ENCODE peak calls at places on chromosomes 13 and 19, in four cellular contexts. One of them, this sample, is unnamed.

GRCh38 chr13:59673301-59673700 is 490.4 kb downstream of the DIAPH3 start:
- DNase-seq in HepG2: no peak
- DNase-seq in GM12878: no peak
- DNase-seq in H1: no peak
- DNase-seq in this sample: no peak

GRCh38 chr13:50901701-50902100 is 7.9 kb upstream of the RNASEH2B start:
- DNase-seq in HepG2: no peak
- DNase-seq in GM12878: no peak
- DNase-seq in H1: no peak
- DNase-seq in this sample: no peak

GRCh38 chr19:33809960-33810359 is 13.3 kb downstream of the KCTD15 start:
- DNase-seq in HepG2: no peak
- DNase-seq in GM12878: no peak
- DNase-seq in H1: no peak
- DNase-seq in this sample: no peak

GRCh38 chr13:95698047-95698749 is 21.3 kb downstream of the DNAJC3 start:
- DNase-seq in HepG2: no peak
- DNase-seq in GM12878: no peak
- DNase-seq in H1: no peak
- DNase-seq in this sample: no peak

GRCh38 chr13:51542358-51542972 is 41.8 kb upstream of the WDFY2 start:
- DNase-seq in HepG2: no peak
- DNase-seq in GM12878: no peak
- DNase-seq in H1: no peak
- DNase-seq in this sample: peak; percentile 27

GRCh38 chr19:16285769-16286564 is 38.7 kb upstream of the KLF2 start:
- DNase-seq in HepG2: no peak
- DNase-seq in GM12878: no peak
- DNase-seq in H1: peak; percentile 61
- DNase-seq in this sample: no peak

GRCh38 chr19:16026756-16027155 is 49.5 kb upstream of the TPM4 start:
- DNase-seq in HepG2: no peak
- DNase-seq in GM12878: no peak
- DNase-seq in H1: no peak
- DNase-seq in this sample: peak; percentile 4

GRCh38 chr13:68234278-68234677 is 1004.1 kb upstream of the PCDH9 start:
- DNase-seq in HepG2: no peak
- DNase-seq in GM12878: no peak
- DNase-seq in H1: no peak
- DNase-seq in this sample: peak; percentile 15

GRCh38 chr19:38559428-38560401 is 58.0 kb downstream of the MAP4K1 start:
- DNase-seq in HepG2: no peak
- DNase-seq in GM12878: peak; percentile 99
- DNase-seq in H1: no peak
- DNase-seq in this sample: no peak
- TF ChIP-seq TCF12 in HepG2: no peak
- TF ChIP-seq TCF12 in GM12878: no peak
- TF ChIP-seq TCF12 in H1: no peak
- TF ChIP-seq TCF12 in this sample: no peak

GRCh38 chr13:24986826-24987225 is 109.1 kb upstream of the PABPC3 start:
- DNase-seq in HepG2: no peak
- DNase-seq in GM12878: no peak
- DNase-seq in H1: no peak
- DNase-seq in this sample: no peak
- TF ChIP-seq TCF12 in HepG2: no peak
- TF ChIP-seq TCF12 in GM12878: no peak
- TF ChIP-seq TCF12 in H1: no peak
- TF ChIP-seq TCF12 in this sample: no peak

GRCh38 chr19:30206187-30206586 is 166.0 kb upstream of the ZNF536 start:
- DNase-seq in HepG2: no peak
- DNase-seq in GM12878: no peak
- DNase-seq in H1: peak; percentile 27
- DNase-seq in this sample: no peak

GRCh38 chr19:30208661-30209060 is 163.5 kb upstream of the ZNF536 start:
- DNase-seq in HepG2: no peak
- DNase-seq in GM12878: no peak
- DNase-seq in H1: peak; percentile 32
- DNase-seq in this sample: no peak

GRCh38 chr19:30204721-30205120 is 167.5 kb upstream of the ZNF536 start:
- DNase-seq in HepG2: no peak
- DNase-seq in GM12878: no peak
- DNase-seq in H1: peak; percentile 16
- DNase-seq in this sample: no peak

GRCh38 chr19:30209617-30210600 is 162.3 kb upstream of the ZNF536 start:
- DNase-seq in HepG2: no peak
- DNase-seq in GM12878: no peak
- DNase-seq in H1: peak; percentile 43
- DNase-seq in this sample: peak; percentile 39

DNA sequence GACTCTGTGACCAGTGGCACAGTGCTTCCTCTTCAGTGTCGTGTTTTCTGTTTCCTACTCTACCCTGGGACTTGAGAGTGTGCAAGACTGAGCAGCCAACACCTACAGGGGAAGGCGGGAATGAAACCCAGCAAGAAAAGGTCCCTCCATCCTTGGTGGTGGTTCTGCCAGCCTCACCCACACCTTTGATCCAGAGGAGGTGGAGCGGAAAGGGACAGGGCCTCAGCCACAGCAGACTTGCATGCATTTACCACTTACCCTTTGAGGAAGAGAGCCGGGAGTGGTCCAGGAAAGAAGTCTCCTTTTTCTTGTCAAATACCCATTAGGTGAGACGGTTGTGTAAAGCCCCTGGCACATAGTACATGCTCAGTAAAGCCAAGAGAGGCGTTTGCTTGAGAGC is 164.8 kb upstream of the ZNF536 start:
- DNase-seq in HepG2: no peak
- DNase-seq in GM12878: no peak
- DNase-seq in H1: peak; percentile 22
- DNase-seq in this sample: no peak
- TF ChIP-seq TCF12 in HepG2: no peak
- TF ChIP-seq TCF12 in GM12878: no peak
- TF ChIP-seq TCF12 in H1: no peak
- TF ChIP-seq TCF12 in this sample: no peak

GRCh38 chr13:26721251-26721939 is 39.2 kb downstream of the GPR12 start:
- DNase-seq in HepG2: no peak
- DNase-seq in GM12878: no peak
- DNase-seq in H1: no peak
- DNase-seq in this sample: no peak
- TF ChIP-seq TCF12 in HepG2: no peak
- TF ChIP-seq TCF12 in GM12878: no peak
- TF ChIP-seq TCF12 in H1: no peak
- TF ChIP-seq TCF12 in this sample: no peak

DNA sequence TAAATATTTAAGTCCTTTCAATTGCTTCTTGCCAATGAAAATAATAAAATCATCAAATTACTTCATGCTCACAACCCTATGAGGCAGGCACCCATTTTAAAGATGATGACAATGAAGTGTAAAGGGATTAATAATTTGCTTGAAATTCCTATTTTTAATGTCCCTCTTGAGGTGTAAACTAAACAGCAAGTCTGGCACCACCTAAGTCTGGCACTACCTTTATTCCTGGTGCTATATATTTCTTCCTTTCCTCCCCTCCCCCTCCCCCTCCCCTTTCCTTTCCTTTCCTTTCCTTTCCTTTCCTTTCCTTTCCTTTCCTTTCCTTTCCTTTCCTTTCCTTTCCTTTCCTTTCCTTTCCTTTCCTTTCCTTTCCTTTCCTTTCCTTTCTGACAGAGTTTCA is 42.2 kb downstream of the FLT1 start:
- DNase-seq in HepG2: no peak
- DNase-seq in GM12878: no peak
- DNase-seq in H1: no peak
- DNase-seq in this sample: no peak
- TF ChIP-seq TCF12 in HepG2: no peak
- TF ChIP-seq TCF12 in GM12878: no peak
- TF ChIP-seq TCF12 in H1: no peak
- TF ChIP-seq TCF12 in this sample: no peak

GRCh38 chr19:21765151-21765550 is 2.2 kb downstream of the ZNF100 start:
- DNase-seq in HepG2: no peak
- DNase-seq in GM12878: no peak
- DNase-seq in H1: no peak
- DNase-seq in this sample: no peak
- TF ChIP-seq TCF12 in HepG2: no peak
- TF ChIP-seq TCF12 in GM12878: no peak
- TF ChIP-seq TCF12 in H1: no peak
- TF ChIP-seq TCF12 in this sample: no peak

GRCh38 chr13:75704194-75704941 is 68.2 kb downstream of the LMO7 start:
- DNase-seq in HepG2: no peak
- DNase-seq in GM12878: no peak
- DNase-seq in H1: no peak
- DNase-seq in this sample: no peak

GRCh38 chr13:75703768-75704167 is 67.6 kb downstream of the LMO7 start:
- DNase-seq in HepG2: no peak
- DNase-seq in GM12878: no peak
- DNase-seq in H1: no peak
- DNase-seq in this sample: no peak

GRCh38 chr13:75705395-75705794 is 69.3 kb downstream of the LMO7 start:
- DNase-seq in HepG2: no peak
- DNase-seq in GM12878: no peak
- DNase-seq in H1: no peak
- DNase-seq in this sample: no peak

GRCh38 chr13:75704942-75705320 is 68.8 kb downstream of the LMO7 start:
- DNase-seq in HepG2: no peak
- DNase-seq in GM12878: no peak
- DNase-seq in H1: no peak
- DNase-seq in this sample: no peak

DNA sequence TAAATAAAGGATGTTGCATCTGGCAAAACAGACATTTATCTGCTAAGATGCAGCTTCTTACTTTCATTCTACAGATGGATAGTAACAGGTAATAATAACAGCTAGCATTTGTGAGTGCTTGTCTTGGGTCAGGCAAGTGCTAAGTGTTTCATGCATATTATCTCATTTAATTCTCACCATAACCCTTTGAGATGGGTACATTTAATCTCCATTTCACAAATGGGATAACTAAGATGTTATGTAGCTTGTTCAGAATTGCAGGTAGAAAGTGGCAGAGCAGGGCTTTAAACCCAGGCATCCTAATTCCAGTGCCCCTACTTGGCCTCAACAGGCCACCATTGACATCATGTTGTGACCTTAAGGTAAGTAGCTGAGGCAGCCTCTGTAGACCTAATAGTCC is 69.8 kb downstream of the LMO7 start:
- DNase-seq in HepG2: no peak
- DNase-seq in GM12878: no peak
- DNase-seq in H1: no peak
- DNase-seq in this sample: no peak
- TF ChIP-seq TCF12 in HepG2: no peak
- TF ChIP-seq TCF12 in GM12878: no peak
- TF ChIP-seq TCF12 in H1: no peak
- TF ChIP-seq TCF12 in this sample: no peak

GRCh38 chr19:55300821-55301458 is 17.1 kb downstream of the BRSK1 start:
- DNase-seq in HepG2: no peak
- DNase-seq in GM12878: no peak
- DNase-seq in H1: no peak
- DNase-seq in this sample: no peak

GRCh38 chr19:55304279-55304978 is 20.6 kb downstream of the BRSK1 start:
- DNase-seq in HepG2: peak; percentile 50
- DNase-seq in GM12878: no peak
- DNase-seq in H1: peak; percentile 67
- DNase-seq in this sample: peak; percentile 74

GRCh38 chr19:55299991-55300390 is 16.2 kb downstream of the BRSK1 start:
- DNase-seq in HepG2: no peak
- DNase-seq in GM12878: no peak
- DNase-seq in H1: no peak
- DNase-seq in this sample: no peak

GRCh38 chr19:55303477-55303876 is 19.7 kb downstream of the BRSK1 start:
- DNase-seq in HepG2: no peak
- DNase-seq in GM12878: no peak
- DNase-seq in H1: no peak
- DNase-seq in this sample: no peak

DNA sequence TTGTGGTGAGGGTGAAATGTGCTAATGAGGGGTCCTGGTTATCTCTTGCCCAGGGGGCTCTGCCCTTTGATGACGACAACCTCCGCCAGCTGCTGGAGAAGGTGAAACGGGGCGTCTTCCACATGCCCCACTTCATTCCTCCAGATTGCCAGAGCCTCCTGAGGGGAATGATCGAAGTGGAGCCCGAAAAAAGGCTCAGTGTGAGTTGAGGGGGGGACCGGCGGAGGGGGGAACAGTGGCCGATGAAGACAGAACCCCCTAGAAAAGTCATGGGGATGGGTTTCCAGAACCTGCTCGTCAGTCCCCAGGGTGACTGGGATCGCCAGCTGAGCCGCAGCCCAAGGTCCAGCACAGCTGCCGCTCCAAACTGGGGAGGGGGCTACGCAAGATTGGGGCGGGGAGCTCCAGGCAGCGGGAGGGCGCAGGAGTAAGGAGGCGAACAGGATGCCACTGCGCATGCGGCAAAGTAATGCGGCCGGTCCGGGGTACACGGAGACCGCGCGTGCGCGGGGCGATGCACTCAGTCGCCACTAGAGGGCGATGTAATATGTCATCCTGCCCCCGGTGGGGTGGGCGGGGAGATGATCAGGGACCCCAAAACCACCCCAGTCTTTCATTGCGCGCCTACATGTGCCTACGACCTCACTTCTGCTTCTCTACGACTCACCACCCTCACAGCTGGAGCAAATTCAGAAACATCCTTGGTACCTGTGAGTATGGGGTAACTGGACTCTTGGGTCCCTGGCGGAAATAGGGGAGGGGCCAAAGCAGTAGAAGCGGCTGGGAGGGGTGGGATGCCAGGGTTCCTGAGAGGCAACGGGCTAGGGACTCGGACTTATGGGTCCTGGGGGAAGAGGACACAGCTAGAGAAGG is 17.9 kb downstream of the BRSK1 start:
- DNase-seq in HepG2: peak; percentile 68
- DNase-seq in GM12878: peak; percentile 59
- DNase-seq in H1: peak; percentile 100
- DNase-seq in this sample: peak; percentile 99
- TF ChIP-seq TCF12 in HepG2: no peak
- TF ChIP-seq TCF12 in GM12878: no peak
- TF ChIP-seq TCF12 in H1: no peak
- TF ChIP-seq TCF12 in this sample: no peak